ENCODE peak calls at places on chromosomes 2 and 18, in four cellular contexts. W, X, R and H are unnamed samples. For H3K9me3 and H3K4me1, the result is how much of the 10 kb centered on the place peaks cover.

GRCh38 chr2:231717281-231718180 is 9.2 kb downstream of the PTMA start:
- DNase-seq in W (peak), X (no peak), R (peak), H (no peak)

GRCh38 chr2:98489971-98490962 is 45.6 kb downstream of the INPP4A start:
- DNase-seq in W (no peak), X (peak), R (no peak), H (no peak)

GRCh38 chr18:10377956-10378355 is 76.5 kb upstream of the APCDD1 start:
- DNase-seq in W (no peak), X (no peak), R (no peak), H (no peak)

GRCh38 chr18:48399303-48400075 is 9.7 kb downstream of the ZBTB7C start:
- DNase-seq in W (no peak), X (no peak), R (no peak), H (no peak)

GRCh38 chr18:9335255-9336045 is 877 bp downstream of the TWSG1 start:
- DNase-seq in W (no peak), X (no peak), R (no peak), H (no peak)

GRCh38 chr2:165466386-165466785 is 3.1 kb upstream of the CSRNP3 start:
- DNase-seq in W (no peak), X (no peak), R (no peak), H (no peak)

GRCh38 chr2:207051345-207051959 is 112.1 kb downstream of the CPO start:
- DNase-seq in W (no peak), X (no peak), R (no peak), H (no peak)

GRCh38 chr18:63890950-63891304 is 3.4 kb downstream of the SERPINB2 start:
- DNase-seq in W (no peak), X (no peak), R (no peak), H (no peak)

GRCh38 chr2:59899692-59900091 is 653.8 kb downstream of the BCL11A start:
- DNase-seq in W (no peak), X (no peak), R (no peak), H (no peak)

GRCh38 chr18:36179562-36180334 is 7.5 kb upstream of the MOCOS start:
- DNase-seq in W (peak), X (no peak), R (peak), H (no peak)

GRCh38 chr2:202932425-202933138 is 20.5 kb downstream of the CARF start:
- DNase-seq in W (no peak), X (no peak), R (no peak), H (no peak)

GRCh38 chr18:75269140-75269676 is 58.6 kb downstream of the TSHZ1 start:
- DNase-seq in W (no peak), X (no peak), R (no peak), H (no peak)

GRCh38 chr2:190527214-190527613 is 7.3 kb downstream of the NEMP2 start:
- DNase-seq in W (no peak), X (no peak), R (no peak), H (no peak)

GRCh38 chr2:190532581-190532980 is 1.9 kb downstream of the NEMP2 start:
- DNase-seq in W (no peak), X (no peak), R (peak), H (no peak)

GRCh38 chr2:190528521-190529001 is 6.0 kb downstream of the NEMP2 start:
- DNase-seq in W (no peak), X (no peak), R (no peak), H (no peak)

GRCh38 chr2:190529486-190530104 is 4.9 kb downstream of the NEMP2 start:
- DNase-seq in W (no peak), X (no peak), R (no peak), H (no peak)

DNA sequence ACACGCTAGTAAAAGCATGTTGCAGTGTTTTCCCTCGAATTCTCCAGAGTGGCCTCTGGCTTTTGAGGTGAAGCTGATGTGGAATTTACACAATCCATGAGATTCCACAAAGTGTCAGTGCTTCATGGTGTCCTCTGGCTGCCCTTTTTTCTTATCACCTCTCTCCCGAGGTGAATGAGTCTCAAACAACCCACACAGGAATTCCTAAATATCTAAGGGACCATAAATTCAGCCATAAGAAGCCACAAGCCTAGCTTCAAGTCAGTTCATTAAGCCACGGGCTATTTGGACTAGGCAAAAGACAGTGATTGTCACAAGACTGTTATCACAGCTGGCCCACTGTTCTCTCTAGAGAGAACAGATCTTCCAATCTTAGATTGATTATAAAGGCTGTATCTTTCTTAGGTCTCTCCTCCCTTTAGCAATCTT is 4.3 kb downstream of the NEMP2 start:
- DNase-seq in W (no peak), X (no peak), R (no peak), H (no peak)
- H3K27ac ChIP-seq in W (no peak), X (no peak), R (no peak), H (no peak)

DNA sequence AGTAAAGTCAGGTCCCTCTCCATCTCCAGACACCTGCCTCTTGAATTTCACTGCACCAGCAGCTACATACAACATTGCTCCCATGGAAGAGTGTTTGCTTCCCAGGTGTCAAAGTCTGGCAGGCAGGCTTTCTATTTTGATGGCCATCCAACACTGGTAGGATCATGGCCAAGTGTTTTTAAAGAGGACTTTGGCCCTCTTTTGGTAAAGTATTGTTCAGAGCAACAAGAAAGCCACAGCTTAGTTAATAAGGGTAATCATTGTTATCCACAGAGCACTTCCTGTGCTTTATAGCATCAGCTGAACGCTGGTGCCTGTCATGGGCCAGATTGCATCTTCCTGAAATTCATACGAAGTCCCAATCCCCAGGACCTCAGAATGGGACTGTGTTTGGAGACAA is 133.2 kb downstream of the NCK2 start:
- DNase-seq in W (no peak), X (no peak), R (no peak), H (no peak)
- H3K9me3 ChIP-seq in W (under half), X (under half), R (under half), H (under half)

DNA sequence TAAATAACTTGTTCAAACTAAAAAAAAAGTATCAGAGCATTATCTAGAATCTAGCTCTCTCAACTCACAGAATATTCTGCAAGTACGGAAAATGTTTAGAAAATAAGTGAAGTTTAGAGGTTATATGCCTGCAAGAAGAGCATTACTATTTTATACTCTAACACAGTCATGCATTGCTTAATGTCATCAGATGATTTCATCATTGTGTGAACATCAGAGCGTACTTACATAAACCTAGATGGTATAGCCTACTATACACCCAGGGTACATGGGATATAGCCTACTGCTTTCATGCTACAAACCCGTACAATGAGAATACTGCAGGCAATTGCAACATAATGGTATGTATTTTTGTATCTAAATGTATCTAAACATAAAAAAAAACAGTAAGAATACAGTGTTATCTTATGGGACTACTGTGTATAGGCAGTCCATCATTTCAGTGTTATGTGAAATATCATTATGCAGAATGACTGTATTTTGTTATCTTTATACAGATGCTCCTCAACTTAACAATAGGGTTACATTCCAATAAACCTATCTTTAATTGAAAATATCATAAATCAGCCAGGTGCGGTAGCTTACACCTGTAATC is 6.0 kb downstream of the NCKAP1 start:
- DNase-seq in W (no peak), X (no peak), R (no peak), H (no peak)
- H3K4me1 ChIP-seq in W (half or more), X (under half), R (under half), H (under half)

DNA sequence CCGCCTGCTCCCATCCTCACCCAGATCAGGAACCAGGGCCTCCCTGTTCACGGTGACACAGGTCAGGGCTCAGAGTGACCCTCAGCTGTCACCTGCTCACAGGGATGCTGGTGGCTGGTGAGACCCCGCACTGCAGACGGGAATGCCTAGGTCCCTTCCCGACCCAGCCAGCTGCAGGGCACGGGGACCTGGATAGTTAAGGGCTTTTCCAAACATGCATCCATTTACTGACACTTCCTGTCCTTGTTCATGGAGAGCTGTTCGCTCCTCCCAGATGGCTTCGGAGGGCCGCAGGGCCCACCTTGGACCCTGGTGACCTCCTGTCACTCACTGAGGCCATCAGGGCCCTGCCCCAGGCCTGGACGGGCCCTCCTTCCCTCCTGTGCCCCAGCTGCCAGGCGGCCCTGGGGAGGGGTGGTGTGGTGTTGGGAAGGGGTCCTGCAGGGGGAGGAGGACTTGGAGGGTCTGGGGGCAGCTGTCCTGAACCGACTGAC is 31.7 kb downstream of the GPC1 start:
- DNase-seq in W (no peak), X (peak), R (no peak), H (no peak)
- H3K27ac ChIP-seq in W (no peak), X (no peak), R (no peak), H (no peak)

GRCh38 chr2:107618769-107619168 is 207.9 kb upstream of the RGPD4 start:
- DNase-seq in W (no peak), X (no peak), R (no peak), H (no peak)
- H3K9me3 ChIP-seq in W (under half), X (under half), R (under half), H (under half)

DNA sequence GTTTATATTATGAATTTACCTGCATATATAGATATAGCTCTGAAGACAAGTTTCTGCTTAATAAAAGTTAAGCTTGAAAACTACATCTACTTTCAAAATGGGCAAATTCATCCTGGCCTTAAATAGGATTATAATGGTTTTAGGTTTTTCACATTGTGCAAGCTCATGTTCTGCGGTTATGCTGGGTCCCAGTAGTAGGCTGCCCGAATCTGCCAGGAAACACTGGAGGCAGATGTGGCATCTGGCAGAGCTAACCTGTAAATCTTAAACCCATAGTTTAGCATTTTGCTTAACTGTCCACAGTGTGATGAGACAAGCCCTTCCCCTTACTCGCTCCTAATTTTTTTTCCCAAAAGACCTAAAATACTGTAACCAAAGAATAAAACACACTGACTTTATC is 234.2 kb downstream of the TCF4 start:
- DNase-seq in W (no peak), X (no peak), R (no peak), H (no peak)
- H3K4me1 ChIP-seq in W (under half), X (under half), R (under half), H (under half)

DNA sequence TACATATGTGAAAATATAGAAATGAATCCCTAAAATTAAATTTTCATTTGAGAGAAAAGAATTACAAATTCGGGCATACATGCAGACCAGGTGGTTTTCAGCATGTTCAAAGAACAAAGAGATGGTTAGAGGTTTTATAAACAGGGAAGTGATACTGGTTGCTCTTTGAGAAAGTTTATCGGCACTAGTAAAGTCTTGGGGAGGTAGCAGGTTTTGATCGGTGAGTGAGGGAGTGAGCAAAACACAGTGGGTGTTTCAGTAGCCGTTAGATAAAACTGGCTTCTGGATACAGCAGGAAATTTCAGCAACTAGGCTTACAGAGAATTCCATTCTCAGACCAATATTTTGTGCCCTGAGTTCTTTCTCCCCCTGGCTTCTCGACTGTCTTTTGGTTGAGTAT is 51.1 kb downstream of the DSC3 start:
- DNase-seq in W (no peak), X (no peak), R (no peak), H (no peak)
- H3K27ac ChIP-seq in W (no peak), X (no peak), R (no peak), H (no peak)

GRCh38 chr2:73402386-73403103 is 16.9 kb downstream of the ALMS1 start:
- DNase-seq in W (no peak), X (no peak), R (no peak), H (no peak)
- H3K9me3 ChIP-seq in W (under half), X (half or more), R (under half), H (under half)

DNA sequence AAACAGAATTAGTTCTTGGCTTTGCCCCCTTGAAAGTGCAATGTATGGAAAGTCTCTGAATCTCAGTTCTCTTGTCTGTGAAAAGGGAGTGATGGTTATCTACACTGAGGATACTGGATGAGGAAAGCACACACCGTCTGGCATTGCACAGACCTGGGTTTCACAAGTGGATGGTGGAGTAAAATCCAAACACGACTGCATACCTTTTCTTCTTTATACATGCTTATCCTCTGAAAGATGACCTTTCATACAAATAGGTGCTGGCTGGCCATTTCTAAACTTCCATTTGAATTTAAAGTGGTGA is 4.2 kb downstream of the CXCR4 start:
- DNase-seq in W (no peak), X (no peak), R (no peak), H (peak)
- H3K4me1 ChIP-seq in W (under half), X (under half), R (under half), H (under half)